ENCODE peak calls at places on chromosomes 5 and 9, in nine cellular contexts. One of them, this sample, is unnamed.

GRCh38 chr9:83130541-83130940 is 67.6 kb upstream of the RASEF start:
- DNase-seq in stomach: no peak
- DNase-seq in kidney epithelial cell: peak; percentile 76
- DNase-seq in coronary artery: no peak
- DNase-seq in AG09309: no peak
- DNase-seq in fibroblast of pulmonary artery: no peak
- DNase-seq in AG04450: no peak
- DNase-seq in CD8-positive, alpha-beta memory T cell: no peak
- DNase-seq in spleen: no peak
- DNase-seq in this sample: no peak

GRCh38 chr9:120891255-120891954 is 14.4 kb upstream of the PHF19 start:
- DNase-seq in stomach: no peak
- DNase-seq in kidney epithelial cell: no peak
- DNase-seq in coronary artery: no peak
- DNase-seq in AG09309: no peak
- DNase-seq in fibroblast of pulmonary artery: no peak
- DNase-seq in AG04450: no peak
- DNase-seq in CD8-positive, alpha-beta memory T cell: peak; percentile 31
- DNase-seq in spleen: no peak
- DNase-seq in this sample: no peak

GRCh38 chr9:123872710-123873109 is 57.2 kb downstream of the DENND1A start:
- DNase-seq in stomach: no peak
- DNase-seq in kidney epithelial cell: no peak
- DNase-seq in coronary artery: no peak
- DNase-seq in AG09309: no peak
- DNase-seq in fibroblast of pulmonary artery: no peak
- DNase-seq in AG04450: no peak
- DNase-seq in CD8-positive, alpha-beta memory T cell: no peak
- DNase-seq in spleen: no peak
- DNase-seq in this sample: no peak

GRCh38 chr9:116499986-116500871 is 186.9 kb upstream of the TRIM32 start:
- DNase-seq in stomach: no peak
- DNase-seq in kidney epithelial cell: peak; percentile 87
- DNase-seq in coronary artery: no peak
- DNase-seq in AG09309: peak; percentile 23
- DNase-seq in fibroblast of pulmonary artery: peak; percentile 75
- DNase-seq in AG04450: peak; percentile 23
- DNase-seq in CD8-positive, alpha-beta memory T cell: no peak
- DNase-seq in spleen: no peak
- DNase-seq in this sample: peak; percentile 66

GRCh38 chr9:97954550-97954989 is 16.6 kb upstream of the HEMGN start:
- DNase-seq in stomach: peak; percentile 55
- DNase-seq in kidney epithelial cell: peak; percentile 19
- DNase-seq in coronary artery: no peak
- DNase-seq in AG09309: no peak
- DNase-seq in fibroblast of pulmonary artery: peak; percentile 26
- DNase-seq in AG04450: no peak
- DNase-seq in CD8-positive, alpha-beta memory T cell: peak; percentile 53
- DNase-seq in spleen: no peak
- DNase-seq in this sample: peak; percentile 9

GRCh38 chr9:71921190-71921814 is 9.9 kb downstream of the C9orf85 start:
- DNase-seq in stomach: no peak
- DNase-seq in kidney epithelial cell: no peak
- DNase-seq in coronary artery: no peak
- DNase-seq in AG09309: no peak
- DNase-seq in fibroblast of pulmonary artery: no peak
- DNase-seq in AG04450: no peak
- DNase-seq in CD8-positive, alpha-beta memory T cell: no peak
- DNase-seq in spleen: no peak
- DNase-seq in this sample: no peak

GRCh38 chr5:37272564-37272963 is 23.4 kb upstream of the CPLANE1 start:
- DNase-seq in stomach: peak; percentile 59
- DNase-seq in kidney epithelial cell: peak; percentile 55
- DNase-seq in coronary artery: no peak
- DNase-seq in AG09309: no peak
- DNase-seq in fibroblast of pulmonary artery: peak; percentile 50
- DNase-seq in AG04450: no peak
- DNase-seq in CD8-positive, alpha-beta memory T cell: no peak
- DNase-seq in spleen: no peak
- DNase-seq in this sample: peak; percentile 49

GRCh38 chr9:37676411-37676830 is 25.7 kb downstream of the FRMPD1 start:
- DNase-seq in stomach: no peak
- DNase-seq in kidney epithelial cell: no peak
- DNase-seq in coronary artery: no peak
- DNase-seq in AG09309: no peak
- DNase-seq in fibroblast of pulmonary artery: no peak
- DNase-seq in AG04450: no peak
- DNase-seq in CD8-positive, alpha-beta memory T cell: no peak
- DNase-seq in spleen: no peak
- DNase-seq in this sample: no peak

GRCh38 chr5:109304323-109304722 is 105.5 kb downstream of the PJA2 start:
- DNase-seq in stomach: no peak
- DNase-seq in kidney epithelial cell: no peak
- DNase-seq in coronary artery: no peak
- DNase-seq in AG09309: no peak
- DNase-seq in fibroblast of pulmonary artery: no peak
- DNase-seq in AG04450: no peak
- DNase-seq in CD8-positive, alpha-beta memory T cell: no peak
- DNase-seq in spleen: no peak
- DNase-seq in this sample: no peak

GRCh38 chr5:109297900-109298299 is 111.9 kb downstream of the PJA2 start:
- DNase-seq in stomach: no peak
- DNase-seq in kidney epithelial cell: no peak
- DNase-seq in coronary artery: no peak
- DNase-seq in AG09309: no peak
- DNase-seq in fibroblast of pulmonary artery: no peak
- DNase-seq in AG04450: no peak
- DNase-seq in CD8-positive, alpha-beta memory T cell: no peak
- DNase-seq in spleen: no peak
- DNase-seq in this sample: no peak

GRCh38 chr5:109298794-109299193 is 111.0 kb downstream of the PJA2 start:
- DNase-seq in stomach: no peak
- DNase-seq in kidney epithelial cell: no peak
- DNase-seq in coronary artery: no peak
- DNase-seq in AG09309: no peak
- DNase-seq in fibroblast of pulmonary artery: no peak
- DNase-seq in AG04450: no peak
- DNase-seq in CD8-positive, alpha-beta memory T cell: no peak
- DNase-seq in spleen: no peak
- DNase-seq in this sample: no peak

DNA sequence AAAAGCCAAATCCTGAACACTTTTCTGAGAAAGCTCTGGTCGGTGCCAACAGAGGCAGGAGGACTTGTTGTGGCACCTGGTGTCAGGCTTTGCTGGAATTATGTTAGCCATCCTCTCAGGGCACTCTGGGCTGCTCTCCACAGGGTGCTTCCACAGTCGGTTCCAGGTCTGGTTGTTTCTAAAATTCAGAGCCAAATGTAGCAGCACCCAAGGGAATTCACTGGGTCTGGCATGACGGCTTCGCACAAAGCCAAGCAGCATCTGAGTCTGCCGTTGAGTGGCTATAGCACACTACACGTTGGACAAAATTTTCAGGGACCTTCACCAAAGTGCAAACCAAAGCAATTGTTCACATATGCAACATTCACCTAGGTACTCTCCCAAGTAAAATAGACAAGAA is 110.2 kb downstream of the PJA2 start:
- DNase-seq in stomach: no peak
- DNase-seq in kidney epithelial cell: no peak
- DNase-seq in coronary artery: no peak
- DNase-seq in AG09309: no peak
- DNase-seq in fibroblast of pulmonary artery: no peak
- DNase-seq in AG04450: no peak
- DNase-seq in CD8-positive, alpha-beta memory T cell: no peak
- DNase-seq in spleen: no peak
- DNase-seq in this sample: peak; percentile 18
- H3K4me3 ChIP-seq in stomach: no peak overlapping the region
- H3K4me3 ChIP-seq in kidney epithelial cell: no peak overlapping the region
- H3K4me3 ChIP-seq in coronary artery: no peak overlapping the region
- H3K4me3 ChIP-seq in AG09309: no peak overlapping the region
- H3K4me3 ChIP-seq in fibroblast of pulmonary artery: no peak overlapping the region
- H3K4me3 ChIP-seq in AG04450: no peak overlapping the region
- H3K4me3 ChIP-seq in CD8-positive, alpha-beta memory T cell: no peak overlapping the region
- H3K4me3 ChIP-seq in spleen: no peak overlapping the region
- H3K4me3 ChIP-seq in this sample: no peak overlapping the region

DNA sequence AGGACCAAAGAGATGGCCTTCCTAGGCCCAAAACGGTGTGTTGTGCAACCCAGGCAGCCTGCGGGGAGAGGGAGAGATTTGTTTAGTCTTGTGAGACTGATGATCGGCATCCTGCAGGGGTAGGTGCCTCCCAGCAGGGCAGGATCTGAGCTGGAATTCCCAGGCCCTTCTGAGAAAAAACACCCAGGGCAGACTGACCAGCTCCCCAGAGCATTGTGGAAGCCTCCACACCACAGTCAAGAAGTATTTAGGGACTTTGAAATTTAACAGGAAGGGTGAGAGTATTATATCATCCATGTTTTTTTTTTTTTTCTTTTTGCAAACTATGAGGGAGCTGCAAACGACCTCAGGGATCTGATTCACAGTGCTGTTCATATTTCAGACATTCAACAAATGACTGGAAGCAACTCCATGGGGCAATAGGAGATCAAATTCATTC is 104.5 kb upstream of the LHFPL2 start:
- DNase-seq in stomach: no peak
- DNase-seq in kidney epithelial cell: no peak
- DNase-seq in coronary artery: no peak
- DNase-seq in AG09309: peak; percentile 55
- DNase-seq in fibroblast of pulmonary artery: no peak
- DNase-seq in AG04450: no peak
- DNase-seq in CD8-positive, alpha-beta memory T cell: no peak
- DNase-seq in spleen: no peak
- DNase-seq in this sample: no peak
- H3K4me3 ChIP-seq in stomach: no peak overlapping the region
- H3K4me3 ChIP-seq in kidney epithelial cell: no peak overlapping the region
- H3K4me3 ChIP-seq in coronary artery: no peak overlapping the region
- H3K4me3 ChIP-seq in AG09309: no peak overlapping the region
- H3K4me3 ChIP-seq in fibroblast of pulmonary artery: no peak overlapping the region
- H3K4me3 ChIP-seq in AG04450: no peak overlapping the region
- H3K4me3 ChIP-seq in CD8-positive, alpha-beta memory T cell: no peak overlapping the region
- H3K4me3 ChIP-seq in spleen: no peak overlapping the region
- H3K4me3 ChIP-seq in this sample: no peak overlapping the region

GRCh38 chr5:175576591-175576990 is 81.3 kb upstream of the HRH2 start:
- DNase-seq in stomach: no peak
- DNase-seq in kidney epithelial cell: no peak
- DNase-seq in coronary artery: no peak
- DNase-seq in AG09309: no peak
- DNase-seq in fibroblast of pulmonary artery: no peak
- DNase-seq in AG04450: no peak
- DNase-seq in CD8-positive, alpha-beta memory T cell: no peak
- DNase-seq in spleen: no peak
- DNase-seq in this sample: no peak

GRCh38 chr5:175572922-175573321 is 84.9 kb upstream of the HRH2 start:
- DNase-seq in stomach: no peak
- DNase-seq in kidney epithelial cell: no peak
- DNase-seq in coronary artery: no peak
- DNase-seq in AG09309: peak; percentile 52
- DNase-seq in fibroblast of pulmonary artery: peak; percentile 17
- DNase-seq in AG04450: no peak
- DNase-seq in CD8-positive, alpha-beta memory T cell: no peak
- DNase-seq in spleen: no peak
- DNase-seq in this sample: peak; percentile 45

GRCh38 chr5:175575301-175575700 is 82.6 kb upstream of the HRH2 start:
- DNase-seq in stomach: no peak
- DNase-seq in kidney epithelial cell: no peak
- DNase-seq in coronary artery: no peak
- DNase-seq in AG09309: no peak
- DNase-seq in fibroblast of pulmonary artery: no peak
- DNase-seq in AG04450: no peak
- DNase-seq in CD8-positive, alpha-beta memory T cell: no peak
- DNase-seq in spleen: no peak
- DNase-seq in this sample: no peak

GRCh38 chr5:175576096-175576495 is 81.8 kb upstream of the HRH2 start:
- DNase-seq in stomach: no peak
- DNase-seq in kidney epithelial cell: no peak
- DNase-seq in coronary artery: no peak
- DNase-seq in AG09309: no peak
- DNase-seq in fibroblast of pulmonary artery: no peak
- DNase-seq in AG04450: no peak
- DNase-seq in CD8-positive, alpha-beta memory T cell: no peak
- DNase-seq in spleen: no peak
- DNase-seq in this sample: no peak

DNA sequence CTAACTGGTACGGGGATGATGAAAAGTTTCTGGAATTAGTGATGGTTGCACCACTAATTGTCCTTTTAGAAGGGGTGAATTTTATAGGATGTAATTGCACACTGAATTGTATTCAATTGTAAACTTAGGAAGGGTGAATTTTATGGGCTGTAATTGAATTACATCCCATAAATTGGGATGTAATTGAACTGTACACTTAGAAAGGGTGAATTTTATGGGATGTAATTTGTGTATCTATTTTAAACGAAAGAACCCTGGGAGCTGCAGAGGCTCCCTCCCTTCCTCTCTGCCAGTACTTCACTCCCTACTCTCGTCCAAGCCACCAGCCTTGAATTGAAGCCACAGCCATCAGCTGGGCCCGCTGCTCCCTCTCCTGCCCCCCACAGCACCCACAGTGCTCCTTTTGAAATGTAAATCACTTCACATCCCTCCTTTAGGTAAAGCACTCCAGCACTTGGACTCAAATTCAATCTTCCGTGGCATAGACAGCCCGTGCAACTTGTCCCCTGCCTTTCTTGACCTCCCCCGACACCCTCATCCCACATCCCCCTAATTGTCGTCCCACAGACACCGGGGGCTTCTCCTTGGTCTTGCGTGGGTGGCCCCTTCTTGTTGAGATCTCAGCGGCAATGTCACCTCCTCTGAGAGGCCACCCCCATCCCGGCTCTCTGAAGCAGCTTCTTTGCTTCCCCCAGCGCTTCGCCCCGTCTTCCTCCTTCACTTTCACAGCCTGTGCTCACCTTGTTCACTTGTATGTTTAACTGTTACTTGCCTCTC is 84.2 kb upstream of the HRH2 start:
- DNase-seq in stomach: no peak
- DNase-seq in kidney epithelial cell: no peak
- DNase-seq in coronary artery: no peak
- DNase-seq in AG09309: no peak
- DNase-seq in fibroblast of pulmonary artery: no peak
- DNase-seq in AG04450: no peak
- DNase-seq in CD8-positive, alpha-beta memory T cell: no peak
- DNase-seq in spleen: no peak
- DNase-seq in this sample: no peak
- H3K4me3 ChIP-seq in stomach: no peak overlapping the region
- H3K4me3 ChIP-seq in kidney epithelial cell: no peak overlapping the region
- H3K4me3 ChIP-seq in coronary artery: no peak overlapping the region
- H3K4me3 ChIP-seq in AG09309: no peak overlapping the region
- H3K4me3 ChIP-seq in fibroblast of pulmonary artery: no peak overlapping the region
- H3K4me3 ChIP-seq in AG04450: no peak overlapping the region
- H3K4me3 ChIP-seq in CD8-positive, alpha-beta memory T cell: no peak overlapping the region
- H3K4me3 ChIP-seq in spleen: no peak overlapping the region
- H3K4me3 ChIP-seq in this sample: no peak overlapping the region

DNA sequence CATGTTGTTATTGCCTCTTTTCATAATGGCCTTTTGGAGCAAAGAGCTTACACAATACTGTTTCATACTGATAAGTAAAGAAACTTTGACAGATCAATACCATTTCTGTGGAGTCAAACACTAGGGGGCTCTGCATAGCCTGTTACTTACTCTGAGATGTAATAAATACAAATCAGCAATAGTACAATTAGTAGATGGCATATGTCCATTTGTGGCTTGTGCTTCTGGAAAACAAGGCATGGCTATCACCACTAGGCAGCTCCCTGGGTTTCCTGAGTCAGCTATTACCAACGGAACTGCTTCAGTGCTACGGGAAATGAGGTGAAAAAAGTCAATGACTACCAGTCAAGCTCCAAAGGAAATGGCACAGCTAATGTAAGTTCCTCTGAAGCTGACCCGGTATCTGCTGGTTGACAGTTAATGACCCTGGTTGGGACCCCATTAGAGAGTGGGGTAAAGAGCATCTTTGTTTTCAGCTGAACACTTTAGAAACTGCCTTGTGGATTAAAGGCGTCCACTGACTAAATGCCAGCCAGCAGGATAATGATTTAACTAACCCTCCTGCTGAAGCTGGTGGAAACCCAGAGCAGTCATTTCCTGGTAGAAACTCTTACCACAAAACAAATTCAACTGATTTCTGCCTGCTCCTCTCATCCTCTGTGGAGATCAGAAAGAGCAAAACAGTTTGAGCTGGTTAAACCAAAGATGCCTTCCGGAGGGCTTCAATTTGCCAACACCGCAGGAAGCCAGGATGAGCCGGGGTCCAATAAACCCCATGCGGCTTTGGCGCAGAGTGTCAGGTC is 69.0 kb upstream of the FAM169A start:
- DNase-seq in stomach: no peak
- DNase-seq in kidney epithelial cell: no peak
- DNase-seq in coronary artery: no peak
- DNase-seq in AG09309: peak; percentile 71
- DNase-seq in fibroblast of pulmonary artery: peak; percentile 36
- DNase-seq in AG04450: no peak
- DNase-seq in CD8-positive, alpha-beta memory T cell: peak; percentile 22
- DNase-seq in spleen: no peak
- DNase-seq in this sample: peak; percentile 33
- H3K4me3 ChIP-seq in stomach: no peak overlapping the region
- H3K4me3 ChIP-seq in kidney epithelial cell: no peak overlapping the region
- H3K4me3 ChIP-seq in coronary artery: peak overlapping the region; percentile 17
- H3K4me3 ChIP-seq in AG09309: no peak overlapping the region
- H3K4me3 ChIP-seq in fibroblast of pulmonary artery: no peak overlapping the region
- H3K4me3 ChIP-seq in AG04450: no peak overlapping the region
- H3K4me3 ChIP-seq in CD8-positive, alpha-beta memory T cell: peak overlapping the region; percentile 10
- H3K4me3 ChIP-seq in spleen: no peak overlapping the region
- H3K4me3 ChIP-seq in this sample: no peak overlapping the region